ENCODE peak calls at places on chromosomes 16 and 17, in eight cellular contexts. One of them, this sample, is unnamed.

GRCh38 chr17:48634446-48635208 is 8.5 kb upstream of the HOXB9 start:
- DNase-seq in tibial nerve: no peak
- DNase-seq in esophagus squamous epithelium: no peak
- DNase-seq in GM12891: no peak
- DNase-seq in testis: no peak
- DNase-seq in heart left ventricle: no peak
- DNase-seq in suprapubic skin: no peak
- DNase-seq in sigmoid colon: peak
- DNase-seq in this sample: no peak

GRCh38 chr16:50509521-50510341 is 38.5 kb upstream of the NKD1 start:
- DNase-seq in tibial nerve: no peak
- DNase-seq in esophagus squamous epithelium: no peak
- DNase-seq in GM12891: no peak
- DNase-seq in testis: peak
- DNase-seq in heart left ventricle: no peak
- DNase-seq in suprapubic skin: no peak
- DNase-seq in sigmoid colon: no peak
- DNase-seq in this sample: peak

GRCh38 chr17:72430611-72431432 is 310.0 kb downstream of the SOX9 start:
- DNase-seq in tibial nerve: no peak
- DNase-seq in esophagus squamous epithelium: no peak
- DNase-seq in GM12891: no peak
- DNase-seq in testis: peak
- DNase-seq in heart left ventricle: no peak
- DNase-seq in suprapubic skin: no peak
- DNase-seq in sigmoid colon: no peak
- DNase-seq in this sample: no peak

GRCh38 chr17:76843703-76844484 is 24.3 kb upstream of the MGAT5B start:
- DNase-seq in tibial nerve: no peak
- DNase-seq in esophagus squamous epithelium: no peak
- DNase-seq in GM12891: no peak
- DNase-seq in testis: no peak
- DNase-seq in heart left ventricle: no peak
- DNase-seq in suprapubic skin: no peak
- DNase-seq in sigmoid colon: no peak
- DNase-seq in this sample: peak

GRCh38 chr16:8795818-8796217 is 1.6 kb downstream of the TMEM186 start:
- DNase-seq in tibial nerve: no peak
- DNase-seq in esophagus squamous epithelium: no peak
- DNase-seq in GM12891: no peak
- DNase-seq in testis: no peak
- DNase-seq in heart left ventricle: no peak
- DNase-seq in suprapubic skin: no peak
- DNase-seq in sigmoid colon: no peak
- DNase-seq in this sample: no peak

GRCh38 chr16:85390511-85391174 is 222.5 kb upstream of the GSE1 start:
- DNase-seq in tibial nerve: peak
- DNase-seq in esophagus squamous epithelium: no peak
- DNase-seq in GM12891: no peak
- DNase-seq in testis: peak
- DNase-seq in heart left ventricle: peak
- DNase-seq in suprapubic skin: peak
- DNase-seq in sigmoid colon: peak
- DNase-seq in this sample: peak

GRCh38 chr16:12119562-12119961 is 143.0 kb downstream of the SNX29 start:
- DNase-seq in tibial nerve: no peak
- DNase-seq in esophagus squamous epithelium: no peak
- DNase-seq in GM12891: no peak
- DNase-seq in testis: peak
- DNase-seq in heart left ventricle: peak
- DNase-seq in suprapubic skin: no peak
- DNase-seq in sigmoid colon: no peak
- DNase-seq in this sample: no peak

GRCh38 chr17:14545156-14545906 is 244.4 kb downstream of the HS3ST3B1 start:
- DNase-seq in tibial nerve: no peak
- DNase-seq in esophagus squamous epithelium: no peak
- DNase-seq in GM12891: no peak
- DNase-seq in testis: no peak
- DNase-seq in heart left ventricle: no peak
- DNase-seq in suprapubic skin: no peak
- DNase-seq in sigmoid colon: no peak
- DNase-seq in this sample: no peak

GRCh38 chr16:35492225-35492624 is 2032.8 kb downstream of the TP53TG3F start:
- DNase-seq in tibial nerve: no peak
- DNase-seq in esophagus squamous epithelium: no peak
- DNase-seq in GM12891: no peak
- DNase-seq in testis: peak
- DNase-seq in heart left ventricle: no peak
- DNase-seq in suprapubic skin: no peak
- DNase-seq in sigmoid colon: no peak
- DNase-seq in this sample: no peak

GRCh38 chr17:27473190-27473747 is 17.0 kb downstream of the KSR1 start:
- DNase-seq in tibial nerve: no peak
- DNase-seq in esophagus squamous epithelium: no peak
- DNase-seq in GM12891: no peak
- DNase-seq in testis: no peak
- DNase-seq in heart left ventricle: no peak
- DNase-seq in suprapubic skin: no peak
- DNase-seq in sigmoid colon: no peak
- DNase-seq in this sample: no peak

GRCh38 chr17:1469231-1469852 is 13.3 kb upstream of the CRK start:
- DNase-seq in tibial nerve: no peak
- DNase-seq in esophagus squamous epithelium: no peak
- DNase-seq in GM12891: no peak
- DNase-seq in testis: no peak
- DNase-seq in heart left ventricle: no peak
- DNase-seq in suprapubic skin: no peak
- DNase-seq in sigmoid colon: no peak
- DNase-seq in this sample: peak

GRCh38 chr16:27718136-27718766 is 168.3 kb downstream of the KATNIP start:
- DNase-seq in tibial nerve: no peak
- DNase-seq in esophagus squamous epithelium: no peak
- DNase-seq in GM12891: no peak
- DNase-seq in testis: peak
- DNase-seq in heart left ventricle: no peak
- DNase-seq in suprapubic skin: no peak
- DNase-seq in sigmoid colon: peak
- DNase-seq in this sample: no peak

GRCh38 chr16:5502467-5502869 is 404.9 kb upstream of the EEF2KMT start:
- DNase-seq in tibial nerve: no peak
- DNase-seq in esophagus squamous epithelium: no peak
- DNase-seq in GM12891: no peak
- DNase-seq in testis: peak
- DNase-seq in heart left ventricle: no peak
- DNase-seq in suprapubic skin: no peak
- DNase-seq in sigmoid colon: no peak
- DNase-seq in this sample: peak

GRCh38 chr17:27569257-27569722 is 61.7 kb upstream of the LGALS9 start:
- DNase-seq in tibial nerve: no peak
- DNase-seq in esophagus squamous epithelium: no peak
- DNase-seq in GM12891: peak
- DNase-seq in testis: peak
- DNase-seq in heart left ventricle: no peak
- DNase-seq in suprapubic skin: no peak
- DNase-seq in sigmoid colon: no peak
- DNase-seq in this sample: peak

GRCh38 chr17:76710863-76711611 is at the start of gene MXRA7:
- DNase-seq in tibial nerve: peak
- DNase-seq in esophagus squamous epithelium: no peak
- DNase-seq in GM12891: peak
- DNase-seq in testis: peak
- DNase-seq in heart left ventricle: peak
- DNase-seq in suprapubic skin: peak
- DNase-seq in sigmoid colon: peak
- DNase-seq in this sample: peak

GRCh38 chr16:84738255-84739038 is 38.6 kb downstream of the USP10 start:
- DNase-seq in tibial nerve: peak
- DNase-seq in esophagus squamous epithelium: no peak
- DNase-seq in GM12891: peak
- DNase-seq in testis: peak
- DNase-seq in heart left ventricle: peak
- DNase-seq in suprapubic skin: no peak
- DNase-seq in sigmoid colon: peak
- DNase-seq in this sample: peak

GRCh38 chr16:46884513-46885293 is 541 bp downstream of the GPT2 start:
- DNase-seq in tibial nerve: no peak
- DNase-seq in esophagus squamous epithelium: no peak
- DNase-seq in GM12891: no peak
- DNase-seq in testis: no peak
- DNase-seq in heart left ventricle: no peak
- DNase-seq in suprapubic skin: no peak
- DNase-seq in sigmoid colon: no peak
- DNase-seq in this sample: peak

GRCh38 chr16:55622930-55623561 is 32.7 kb upstream of the SLC6A2 start:
- DNase-seq in tibial nerve: no peak
- DNase-seq in esophagus squamous epithelium: no peak
- DNase-seq in GM12891: no peak
- DNase-seq in testis: peak
- DNase-seq in heart left ventricle: no peak
- DNase-seq in suprapubic skin: no peak
- DNase-seq in sigmoid colon: no peak
- DNase-seq in this sample: peak

GRCh38 chr16:28010671-28011070 is 52.8 kb downstream of the GSG1L start:
- DNase-seq in tibial nerve: no peak
- DNase-seq in esophagus squamous epithelium: no peak
- DNase-seq in GM12891: no peak
- DNase-seq in testis: no peak
- DNase-seq in heart left ventricle: no peak
- DNase-seq in suprapubic skin: no peak
- DNase-seq in sigmoid colon: no peak
- DNase-seq in this sample: no peak

GRCh38 chr16:86923656-86924055 is 345.3 kb downstream of the FOXL1 start:
- DNase-seq in tibial nerve: no peak
- DNase-seq in esophagus squamous epithelium: no peak
- DNase-seq in GM12891: no peak
- DNase-seq in testis: no peak
- DNase-seq in heart left ventricle: no peak
- DNase-seq in suprapubic skin: no peak
- DNase-seq in sigmoid colon: no peak
- DNase-seq in this sample: no peak

GRCh38 chr17:66675991-66676371 is 158.9 kb upstream of the CACNG5 start:
- DNase-seq in tibial nerve: peak
- DNase-seq in esophagus squamous epithelium: no peak
- DNase-seq in GM12891: no peak
- DNase-seq in testis: peak
- DNase-seq in heart left ventricle: no peak
- DNase-seq in suprapubic skin: no peak
- DNase-seq in sigmoid colon: peak
- DNase-seq in this sample: no peak

GRCh38 chr17:76627510-76627909 is 16.0 kb downstream of the ST6GALNAC1 start:
- DNase-seq in tibial nerve: no peak
- DNase-seq in esophagus squamous epithelium: no peak
- DNase-seq in GM12891: no peak
- DNase-seq in testis: no peak
- DNase-seq in heart left ventricle: no peak
- DNase-seq in suprapubic skin: no peak
- DNase-seq in sigmoid colon: no peak
- DNase-seq in this sample: no peak

GRCh38 chr17:5584383-5584951 is at the start of gene NLRP1:
- DNase-seq in tibial nerve: peak
- DNase-seq in esophagus squamous epithelium: peak
- DNase-seq in GM12891: peak
- DNase-seq in testis: peak
- DNase-seq in heart left ventricle: peak
- DNase-seq in suprapubic skin: peak
- DNase-seq in sigmoid colon: peak
- DNase-seq in this sample: peak
- TF ChIP-seq POLR2A in tibial nerve: peak
- TF ChIP-seq POLR2A in esophagus squamous epithelium: no peak
- TF ChIP-seq POLR2A in GM12891: no peak
- TF ChIP-seq POLR2A in testis: no peak
- TF ChIP-seq POLR2A in heart left ventricle: no peak
- TF ChIP-seq POLR2A in suprapubic skin: peak
- TF ChIP-seq POLR2A in sigmoid colon: peak
- TF ChIP-seq POLR2A in this sample: no peak

GRCh38 chr16:1325673-1326371 is 7.6 kb upstream of the BAIAP3 start:
- DNase-seq in tibial nerve: no peak
- DNase-seq in esophagus squamous epithelium: no peak
- DNase-seq in GM12891: no peak
- DNase-seq in testis: no peak
- DNase-seq in heart left ventricle: no peak
- DNase-seq in suprapubic skin: no peak
- DNase-seq in sigmoid colon: no peak
- DNase-seq in this sample: no peak
- TF ChIP-seq POLR2A in tibial nerve: no peak
- TF ChIP-seq POLR2A in esophagus squamous epithelium: no peak
- TF ChIP-seq POLR2A in GM12891: peak
- TF ChIP-seq POLR2A in testis: no peak
- TF ChIP-seq POLR2A in heart left ventricle: no peak
- TF ChIP-seq POLR2A in suprapubic skin: no peak
- TF ChIP-seq POLR2A in sigmoid colon: no peak
- TF ChIP-seq POLR2A in this sample: no peak

DNA sequence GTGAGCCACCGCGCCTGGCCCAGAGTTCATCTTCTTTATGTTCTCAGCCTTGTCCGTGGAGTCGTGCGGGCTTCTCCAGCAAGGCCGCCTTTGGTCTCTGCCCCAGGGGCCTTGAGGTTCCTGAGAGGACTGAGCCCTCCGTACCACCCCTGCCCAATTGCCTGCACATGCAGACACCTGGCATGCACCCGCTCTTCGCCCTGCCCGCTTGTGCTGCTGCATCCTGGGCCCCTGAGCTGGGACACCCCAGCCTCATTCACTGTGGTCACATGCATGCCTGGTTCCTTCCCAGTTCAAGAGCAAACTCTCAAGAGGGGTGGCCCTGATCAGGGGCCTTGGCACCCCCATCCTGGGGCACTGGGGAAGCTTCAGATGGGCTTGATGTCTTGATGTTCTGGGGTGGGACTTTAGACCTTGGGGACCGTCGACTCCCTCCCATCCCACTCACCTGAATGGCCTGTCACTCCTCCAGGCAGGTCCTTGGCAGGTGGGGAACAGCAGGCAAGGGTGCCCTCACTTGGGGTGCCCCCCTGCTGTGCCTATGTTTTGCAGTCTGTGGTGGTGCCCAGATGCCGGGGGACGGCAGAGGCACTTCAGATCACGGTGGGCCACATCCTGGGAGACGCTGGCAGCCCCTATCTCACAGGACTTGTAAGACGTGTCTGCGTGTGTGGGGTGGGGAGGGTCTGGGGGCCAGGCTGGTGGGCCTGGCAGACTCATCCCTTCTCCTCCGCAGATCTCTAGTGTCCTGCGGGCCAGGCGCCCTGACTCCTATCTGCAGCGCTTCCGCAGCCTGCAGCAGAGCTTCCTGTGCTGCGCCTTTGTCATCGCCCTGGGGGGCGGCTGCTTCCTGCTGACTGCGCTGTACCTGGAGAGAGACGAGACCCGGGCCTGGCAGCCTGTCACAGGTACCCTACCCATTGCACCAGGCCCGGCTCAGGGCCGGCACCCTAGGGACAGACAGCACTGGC is 12.7 kb upstream of the SPNS2 start:
- DNase-seq in tibial nerve: no peak
- DNase-seq in esophagus squamous epithelium: no peak
- DNase-seq in GM12891: peak
- DNase-seq in testis: no peak
- DNase-seq in heart left ventricle: no peak
- DNase-seq in suprapubic skin: no peak
- DNase-seq in sigmoid colon: no peak
- DNase-seq in this sample: no peak
- TF ChIP-seq POLR2A in tibial nerve: no peak
- TF ChIP-seq POLR2A in esophagus squamous epithelium: no peak
- TF ChIP-seq POLR2A in GM12891: no peak
- TF ChIP-seq POLR2A in testis: no peak
- TF ChIP-seq POLR2A in heart left ventricle: no peak
- TF ChIP-seq POLR2A in suprapubic skin: no peak
- TF ChIP-seq POLR2A in sigmoid colon: no peak
- TF ChIP-seq POLR2A in this sample: no peak

GRCh38 chr17:50466371-50467113 is 2.1 kb downstream of the CHAD start:
- DNase-seq in tibial nerve: no peak
- DNase-seq in esophagus squamous epithelium: no peak
- DNase-seq in GM12891: no peak
- DNase-seq in testis: no peak
- DNase-seq in heart left ventricle: no peak
- DNase-seq in suprapubic skin: no peak
- DNase-seq in sigmoid colon: peak
- DNase-seq in this sample: no peak
- TF ChIP-seq POLR2A in tibial nerve: no peak
- TF ChIP-seq POLR2A in esophagus squamous epithelium: no peak
- TF ChIP-seq POLR2A in GM12891: no peak
- TF ChIP-seq POLR2A in testis: no peak
- TF ChIP-seq POLR2A in heart left ventricle: no peak
- TF ChIP-seq POLR2A in suprapubic skin: no peak
- TF ChIP-seq POLR2A in sigmoid colon: no peak
- TF ChIP-seq POLR2A in this sample: no peak